ENCODE peak calls at places on chromosomes 13 and 19, in six cellular contexts. One of them, this sample, is unnamed.

GRCh38 chr19:5592531-5592930 is 24.8 kb upstream of the TINCR start:
- DNase-seq in CD8-positive, alpha-beta T cell: no peak
- DNase-seq in breast epithelium: no peak
- DNase-seq in endodermal cell: no peak
- DNase-seq in left ventricle myocardium inferior: no peak
- DNase-seq in ovary: no peak
- DNase-seq in this sample: no peak

GRCh38 chr19:2255982-2256685 is at the start of gene JSRP1:
- DNase-seq in CD8-positive, alpha-beta T cell: no peak
- DNase-seq in breast epithelium: no peak
- DNase-seq in endodermal cell: no peak
- DNase-seq in left ventricle myocardium inferior: no peak
- DNase-seq in ovary: no peak
- DNase-seq in this sample: no peak

GRCh38 chr13:38042771-38043170 is 173.2 kb upstream of the TRPC4 start:
- DNase-seq in CD8-positive, alpha-beta T cell: no peak
- DNase-seq in breast epithelium: no peak
- DNase-seq in endodermal cell: no peak
- DNase-seq in left ventricle myocardium inferior: no peak
- DNase-seq in ovary: no peak
- DNase-seq in this sample: no peak

GRCh38 chr13:52849727-52850395 is 1.4 kb upstream of the PCDH8 start:
- DNase-seq in CD8-positive, alpha-beta T cell: no peak
- DNase-seq in breast epithelium: no peak
- DNase-seq in endodermal cell: peak
- DNase-seq in left ventricle myocardium inferior: no peak
- DNase-seq in ovary: no peak
- DNase-seq in this sample: no peak

GRCh38 chr13:100803091-100803490 is 128.5 kb upstream of the TMTC4 start:
- DNase-seq in CD8-positive, alpha-beta T cell: no peak
- DNase-seq in breast epithelium: no peak
- DNase-seq in endodermal cell: no peak
- DNase-seq in left ventricle myocardium inferior: no peak
- DNase-seq in ovary: no peak
- DNase-seq in this sample: no peak

GRCh38 chr13:40189885-40190655 is 476.4 kb downstream of the FOXO1 start:
- DNase-seq in CD8-positive, alpha-beta T cell: no peak
- DNase-seq in breast epithelium: no peak
- DNase-seq in endodermal cell: peak
- DNase-seq in left ventricle myocardium inferior: no peak
- DNase-seq in ovary: peak
- DNase-seq in this sample: no peak

GRCh38 chr13:98890186-98890585 is 87.7 kb downstream of the DOCK9 start:
- DNase-seq in CD8-positive, alpha-beta T cell: no peak
- DNase-seq in breast epithelium: no peak
- DNase-seq in endodermal cell: no peak
- DNase-seq in left ventricle myocardium inferior: no peak
- DNase-seq in ovary: no peak
- DNase-seq in this sample: no peak

GRCh38 chr13:22214184-22214583 is 543.3 kb downstream of the FGF9 start:
- DNase-seq in CD8-positive, alpha-beta T cell: no peak
- DNase-seq in breast epithelium: no peak
- DNase-seq in endodermal cell: no peak
- DNase-seq in left ventricle myocardium inferior: no peak
- DNase-seq in ovary: no peak
- DNase-seq in this sample: no peak

GRCh38 chr19:29945433-29945832 is 3.4 kb downstream of the URI1 start:
- DNase-seq in CD8-positive, alpha-beta T cell: no peak
- DNase-seq in breast epithelium: no peak
- DNase-seq in endodermal cell: no peak
- DNase-seq in left ventricle myocardium inferior: no peak
- DNase-seq in ovary: no peak
- DNase-seq in this sample: no peak

GRCh38 chr13:100209857-100210580 is 121.1 kb downstream of the PCCA start:
- DNase-seq in CD8-positive, alpha-beta T cell: no peak
- DNase-seq in breast epithelium: no peak
- DNase-seq in endodermal cell: no peak
- DNase-seq in left ventricle myocardium inferior: no peak
- DNase-seq in ovary: no peak
- DNase-seq in this sample: no peak

GRCh38 chr19:48094843-48095203 is 15.8 kb downstream of the PLA2G4C start:
- DNase-seq in CD8-positive, alpha-beta T cell: no peak
- DNase-seq in breast epithelium: no peak
- DNase-seq in endodermal cell: no peak
- DNase-seq in left ventricle myocardium inferior: no peak
- DNase-seq in ovary: no peak
- DNase-seq in this sample: no peak

GRCh38 chr13:21060063-21060826 is 1.1 kb downstream of the LATS2 start:
- DNase-seq in CD8-positive, alpha-beta T cell: no peak
- DNase-seq in breast epithelium: no peak
- DNase-seq in endodermal cell: peak
- DNase-seq in left ventricle myocardium inferior: peak
- DNase-seq in ovary: peak
- DNase-seq in this sample: no peak

GRCh38 chr13:107075576-107075975 is 507.6 kb upstream of the ARGLU1 start:
- DNase-seq in CD8-positive, alpha-beta T cell: no peak
- DNase-seq in breast epithelium: no peak
- DNase-seq in endodermal cell: no peak
- DNase-seq in left ventricle myocardium inferior: no peak
- DNase-seq in ovary: no peak
- DNase-seq in this sample: no peak

GRCh38 chr13:92379371-92379770 is 847.2 kb upstream of the GPC6 start:
- DNase-seq in CD8-positive, alpha-beta T cell: no peak
- DNase-seq in breast epithelium: no peak
- DNase-seq in endodermal cell: no peak
- DNase-seq in left ventricle myocardium inferior: no peak
- DNase-seq in ovary: no peak
- DNase-seq in this sample: no peak

GRCh38 chr13:93554514-93554913 is 327.9 kb downstream of the GPC6 start:
- DNase-seq in CD8-positive, alpha-beta T cell: no peak
- DNase-seq in breast epithelium: no peak
- DNase-seq in endodermal cell: no peak
- DNase-seq in left ventricle myocardium inferior: no peak
- DNase-seq in ovary: no peak
- DNase-seq in this sample: no peak

GRCh38 chr13:61010358-61010757 is 405.3 kb downstream of the PCDH20 start:
- DNase-seq in CD8-positive, alpha-beta T cell: no peak
- DNase-seq in breast epithelium: no peak
- DNase-seq in endodermal cell: no peak
- DNase-seq in left ventricle myocardium inferior: no peak
- DNase-seq in ovary: no peak
- DNase-seq in this sample: no peak

GRCh38 chr13:112928958-112929777 is 39.8 kb upstream of the MCF2L start:
- DNase-seq in CD8-positive, alpha-beta T cell: no peak
- DNase-seq in breast epithelium: no peak
- DNase-seq in endodermal cell: no peak
- DNase-seq in left ventricle myocardium inferior: no peak
- DNase-seq in ovary: peak
- DNase-seq in this sample: no peak

GRCh38 chr13:110298566-110299321 is 8.2 kb downstream of the COL4A1 start:
- DNase-seq in CD8-positive, alpha-beta T cell: no peak
- DNase-seq in breast epithelium: no peak
- DNase-seq in endodermal cell: peak
- DNase-seq in left ventricle myocardium inferior: no peak
- DNase-seq in ovary: peak
- DNase-seq in this sample: no peak

GRCh38 chr19:16113727-16114126 is 2.0 kb downstream of the RAB8A start:
- DNase-seq in CD8-positive, alpha-beta T cell: no peak
- DNase-seq in breast epithelium: no peak
- DNase-seq in endodermal cell: no peak
- DNase-seq in left ventricle myocardium inferior: no peak
- DNase-seq in ovary: no peak
- DNase-seq in this sample: no peak

GRCh38 chr13:47289578-47289977 is 392.7 kb upstream of the HTR2A start:
- DNase-seq in CD8-positive, alpha-beta T cell: no peak
- DNase-seq in breast epithelium: no peak
- DNase-seq in endodermal cell: no peak
- DNase-seq in left ventricle myocardium inferior: no peak
- DNase-seq in ovary: no peak
- DNase-seq in this sample: no peak

GRCh38 chr13:95176611-95177259 is 124.5 kb downstream of the ABCC4 start:
- DNase-seq in CD8-positive, alpha-beta T cell: peak
- DNase-seq in breast epithelium: no peak
- DNase-seq in endodermal cell: peak
- DNase-seq in left ventricle myocardium inferior: no peak
- DNase-seq in ovary: no peak
- DNase-seq in this sample: peak

GRCh38 chr19:48645652-48646191 is at the start of gene CA11:
- DNase-seq in CD8-positive, alpha-beta T cell: no peak
- DNase-seq in breast epithelium: no peak
- DNase-seq in endodermal cell: peak
- DNase-seq in left ventricle myocardium inferior: no peak
- DNase-seq in ovary: no peak
- DNase-seq in this sample: no peak

GRCh38 chr13:110957181-110957884 is 42.5 kb upstream of the ANKRD10 start:
- DNase-seq in CD8-positive, alpha-beta T cell: no peak
- DNase-seq in breast epithelium: no peak
- DNase-seq in endodermal cell: peak
- DNase-seq in left ventricle myocardium inferior: no peak
- DNase-seq in ovary: no peak
- DNase-seq in this sample: no peak

GRCh38 chr13:34863360-34864135 is 78.5 kb upstream of the NBEA start:
- DNase-seq in CD8-positive, alpha-beta T cell: no peak
- DNase-seq in breast epithelium: no peak
- DNase-seq in endodermal cell: no peak
- DNase-seq in left ventricle myocardium inferior: no peak
- DNase-seq in ovary: no peak
- DNase-seq in this sample: no peak

GRCh38 chr13:31699650-31700049 is 39.7 kb upstream of the RXFP2 start:
- DNase-seq in CD8-positive, alpha-beta T cell: no peak
- DNase-seq in breast epithelium: no peak
- DNase-seq in endodermal cell: peak
- DNase-seq in left ventricle myocardium inferior: no peak
- DNase-seq in ovary: no peak
- DNase-seq in this sample: no peak
- TF ChIP-seq CTCF in CD8-positive, alpha-beta T cell: no peak
- TF ChIP-seq CTCF in breast epithelium: no peak
- TF ChIP-seq CTCF in endodermal cell: peak
- TF ChIP-seq CTCF in left ventricle myocardium inferior: peak
- TF ChIP-seq CTCF in ovary: no peak
- TF ChIP-seq CTCF in this sample: no peak

DNA sequence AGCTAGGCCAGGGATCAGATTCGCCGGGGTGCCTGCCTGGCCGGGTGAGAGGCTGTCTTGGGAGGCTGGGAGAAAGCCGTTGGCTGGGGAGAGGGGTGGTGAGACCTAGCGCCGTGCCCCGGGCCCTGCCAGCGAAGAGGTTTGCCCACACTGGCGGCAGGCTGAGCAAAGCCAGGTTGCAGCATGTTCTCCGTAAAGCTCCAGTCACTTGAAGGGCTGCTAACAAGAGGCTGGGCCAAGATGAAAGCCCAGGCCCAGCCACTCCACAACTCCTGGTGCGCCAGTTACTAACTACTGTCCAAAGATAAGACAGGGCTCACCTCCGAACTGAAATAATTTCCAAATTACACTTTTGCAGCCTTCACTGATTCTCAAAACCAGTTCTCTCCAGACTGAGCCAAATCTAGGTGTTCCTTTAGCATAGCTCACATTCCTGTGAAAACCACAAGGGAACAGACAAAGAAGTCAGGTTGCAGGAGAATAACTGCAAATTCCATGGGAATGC is 16.3 kb downstream of the ELAVL1 start:
- DNase-seq in CD8-positive, alpha-beta T cell: no peak
- DNase-seq in breast epithelium: no peak
- DNase-seq in endodermal cell: peak
- DNase-seq in left ventricle myocardium inferior: no peak
- DNase-seq in ovary: no peak
- DNase-seq in this sample: no peak
- H3K27ac ChIP-seq in CD8-positive, alpha-beta T cell: no peak
- H3K27ac ChIP-seq in breast epithelium: peak
- H3K27ac ChIP-seq in endodermal cell: no peak
- H3K27ac ChIP-seq in left ventricle myocardium inferior: peak
- H3K27ac ChIP-seq in ovary: no peak
- H3K27ac ChIP-seq in this sample: no peak

GRCh38 chr19:18519962-18520847 is 1.7 kb downstream of the ELL start:
- DNase-seq in CD8-positive, alpha-beta T cell: peak
- DNase-seq in breast epithelium: peak
- DNase-seq in endodermal cell: peak
- DNase-seq in left ventricle myocardium inferior: peak
- DNase-seq in ovary: peak
- DNase-seq in this sample: peak
- TF ChIP-seq CTCF in CD8-positive, alpha-beta T cell: peak
- TF ChIP-seq CTCF in breast epithelium: peak
- TF ChIP-seq CTCF in endodermal cell: peak
- TF ChIP-seq CTCF in left ventricle myocardium inferior: peak
- TF ChIP-seq CTCF in ovary: peak
- TF ChIP-seq CTCF in this sample: peak

GRCh38 chr19:41587101-41587837 is 11.3 kb downstream of the CEACAM21 start:
- DNase-seq in CD8-positive, alpha-beta T cell: no peak
- DNase-seq in breast epithelium: no peak
- DNase-seq in endodermal cell: no peak
- DNase-seq in left ventricle myocardium inferior: no peak
- DNase-seq in ovary: no peak
- DNase-seq in this sample: no peak
- H3K27ac ChIP-seq in CD8-positive, alpha-beta T cell: no peak
- H3K27ac ChIP-seq in breast epithelium: no peak
- H3K27ac ChIP-seq in endodermal cell: no peak
- H3K27ac ChIP-seq in left ventricle myocardium inferior: no peak
- H3K27ac ChIP-seq in ovary: no peak
- H3K27ac ChIP-seq in this sample: no peak

GRCh38 chr13:72842991-72843390 is 61.1 kb downstream of the PIBF1 start:
- DNase-seq in CD8-positive, alpha-beta T cell: no peak
- DNase-seq in breast epithelium: no peak
- DNase-seq in endodermal cell: no peak
- DNase-seq in left ventricle myocardium inferior: no peak
- DNase-seq in ovary: no peak
- DNase-seq in this sample: no peak

DNA sequence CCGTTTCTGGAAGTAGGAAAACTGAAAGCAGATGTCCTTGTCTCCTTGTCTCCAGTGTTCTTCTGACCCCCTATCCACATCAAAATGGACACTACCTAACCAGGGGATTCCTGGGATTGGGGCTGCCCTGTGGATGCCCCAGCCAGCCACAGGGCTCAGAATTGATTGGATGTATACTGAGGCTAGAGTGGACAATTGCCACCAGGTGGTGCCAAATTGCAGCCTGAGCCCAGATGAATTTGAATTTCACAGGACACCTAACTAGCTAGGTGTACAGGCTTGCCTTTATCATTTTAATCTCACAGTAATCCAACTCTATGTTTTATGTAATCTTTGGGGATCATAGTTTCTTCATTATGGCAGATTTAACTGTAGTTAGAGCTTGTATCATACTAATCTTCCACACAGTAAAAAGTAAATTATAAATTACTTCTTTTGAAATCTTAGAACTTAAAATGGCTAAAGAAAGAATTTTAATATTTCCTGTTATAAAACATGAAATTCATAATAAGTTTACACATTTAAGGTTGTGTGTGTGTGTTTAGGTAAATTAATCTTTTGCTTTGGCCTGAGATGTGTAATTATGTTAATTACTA is 58.0 kb downstream of the PIBF1 start:
- DNase-seq in CD8-positive, alpha-beta T cell: peak
- DNase-seq in breast epithelium: peak
- DNase-seq in endodermal cell: peak
- DNase-seq in left ventricle myocardium inferior: peak
- DNase-seq in ovary: no peak
- DNase-seq in this sample: peak
- TF ChIP-seq CTCF in CD8-positive, alpha-beta T cell: peak
- TF ChIP-seq CTCF in breast epithelium: peak
- TF ChIP-seq CTCF in endodermal cell: peak
- TF ChIP-seq CTCF in left ventricle myocardium inferior: peak
- TF ChIP-seq CTCF in ovary: no peak
- TF ChIP-seq CTCF in this sample: peak